ENCODE peak calls at places on chromosomes 4 and X, in nine cellular contexts. Z, B, P, H, Y, M, X, N and K are unnamed samples. For H3K4me1, the result is how much of the 10 kb centered on the place peaks cover.

GRCh38 chrX:151397741-151398070 is 700 bp downstream of the VMA21 start:
- DNase-seq in Y (no peak), X (no peak), P (no peak), M (no peak), N (no peak), Z (no peak), B (no peak), H (no peak), K (no peak)

GRCh38 chrX:3403748-3404147 is 57.3 kb upstream of the MXRA5 start:
- DNase-seq in H (no peak), B (no peak), Y (no peak), X (no peak), P (no peak), M (no peak), Z (no peak), N (no peak), K (no peak)

GRCh38 chr4:128879971-128880370 is 70.5 kb downstream of the JADE1 start:
- DNase-seq in H (no peak), P (no peak), B (no peak), N (no peak), M (no peak), Z (no peak), X (no peak), Y (no peak), K (no peak)

GRCh38 chr4:10737335-10737734 is 52.8 kb upstream of the CLNK start:
- DNase-seq in H (no peak), X (no peak), M (no peak), Y (no peak), P (no peak), Z (peak), B (no peak), N (no peak), K (no peak)

GRCh38 chrX:39416547-39417262 is 615.4 kb downstream of the MID1IP1 start:
- DNase-seq in H (no peak), P (no peak), Y (no peak), X (no peak), M (no peak), B (no peak), Z (no peak), N (no peak), K (no peak)

GRCh38 chr4:136369073-136369472 is 1163.2 kb downstream of the PCDH18 start:
- DNase-seq in Z (no peak), H (no peak), N (no peak), Y (no peak), X (no peak), P (no peak), B (no peak), M (no peak), K (no peak)

GRCh38 chrX:38929966-38930421 is 128.7 kb downstream of the MID1IP1 start:
- DNase-seq in X (no peak), M (no peak), Z (no peak), Y (peak), H (no peak), N (no peak), B (no peak), P (no peak), K (peak)

GRCh38 chrX:53544936-53545335 is 110.8 kb upstream of the HSD17B10 start:
- DNase-seq in N (no peak), Y (no peak), P (no peak), M (no peak), Z (no peak), H (no peak), X (no peak), B (no peak), K (no peak)

GRCh38 chr4:165458451-165458850 is 79.6 kb downstream of the CPE start:
- DNase-seq in Y (no peak), P (no peak), H (no peak), X (no peak), Z (no peak), B (no peak), N (no peak), M (no peak), K (no peak)

GRCh38 chr4:28287837-28288236 is 1427.2 kb downstream of the STIM2 start:
- DNase-seq in P (no peak), X (no peak), H (no peak), Z (no peak), Y (peak), M (no peak), B (no peak), N (no peak), K (no peak)

GRCh38 chrX:71666240-71667223 is 814 bp upstream of the LOC101059915 start:
- DNase-seq in B (no peak), M (no peak), H (no peak), Z (no peak), Y (no peak), N (no peak), P (no peak), X (no peak), K (no peak)

GRCh38 chr4:2251795-2252529 is 9.9 kb downstream of the MXD4 start:
- DNase-seq in M (no peak), N (no peak), H (no peak), Y (peak), Z (no peak), B (no peak), P (no peak), X (no peak), K (no peak)

GRCh38 chrX:48468247-48468671 is 1.8 kb downstream of the SLC38A5 start:
- DNase-seq in B (no peak), P (peak), M (no peak), X (no peak), Z (no peak), H (no peak), N (no peak), Y (peak), K (no peak)

GRCh38 chrX:43707812-43708548 is 51.9 kb downstream of the MAOA start:
- DNase-seq in N (no peak), X (no peak), H (peak), P (peak), M (peak), B (peak), Y (peak), Z (peak), K (peak)

GRCh38 chrX:136546369-136546768 is 14.4 kb downstream of the VGLL1 start:
- DNase-seq in M (no peak), B (no peak), Y (no peak), Z (no peak), X (no peak), H (no peak), N (no peak), P (no peak), K (no peak)

GRCh38 chr4:6991771-6992557 is 51.2 kb upstream of the TADA2B start:
- DNase-seq in H (no peak), Y (peak), N (no peak), Z (peak), X (no peak), B (peak), P (no peak), M (peak), K (no peak)

GRCh38 chr4:68346461-68346860 is 3.4 kb downstream of the YTHDC1 start:
- DNase-seq in B (no peak), H (no peak), P (no peak), N (no peak), Z (no peak), Y (no peak), X (no peak), M (no peak), K (no peak)

GRCh38 chr4:173448103-173448502 is 49.2 kb upstream of the SCRG1 start:
- DNase-seq in P (peak), N (no peak), M (no peak), B (no peak), H (no peak), Z (peak), Y (peak), X (no peak), K (no peak)

GRCh38 chr4:106864231-106864630 is 171.9 kb downstream of the DKK2 start:
- DNase-seq in M (no peak), X (no peak), N (no peak), H (no peak), P (no peak), Y (no peak), B (no peak), Z (no peak), K (no peak)

GRCh38 chr4:38092701-38093100 is 132.5 kb downstream of the PTTG2 start:
- DNase-seq in P (no peak), Z (no peak), Y (no peak), N (no peak), M (no peak), H (no peak), X (no peak), B (no peak), K (no peak)

GRCh38 chrX:48531359-48531954 is 8.1 kb upstream of the TBC1D25 start:
- DNase-seq in Y (no peak), X (no peak), B (no peak), M (no peak), N (no peak), Z (peak), P (no peak), H (no peak), K (peak)

GRCh38 chr4:41024556-41025491 is 189.5 kb downstream of the APBB2 start:
- DNase-seq in X (peak), H (no peak), M (no peak), Y (no peak), B (no peak), Z (no peak), P (no peak), N (no peak), K (no peak)

GRCh38 chrX:112368371-112368770 is 285.8 kb upstream of the TRPC5 start:
- DNase-seq in H (no peak), Z (peak), Y (no peak), N (no peak), M (no peak), P (no peak), X (no peak), B (no peak), K (no peak)

GRCh38 chr4:145786261-145786660 is 106.3 kb downstream of the C4orf51 start:
- DNase-seq in B (no peak), X (no peak), Z (no peak), Y (no peak), N (no peak), H (no peak), P (no peak), M (no peak), K (no peak)

GRCh38 chr4:151195801-151196200 is 81.2 kb upstream of the PRSS48 start:
- DNase-seq in X (no peak), Y (no peak), M (no peak), N (no peak), H (no peak), B (no peak), Z (no peak), P (no peak), K (no peak)

GRCh38 chrX:8813036-8813435 is 11.9 kb upstream of the FAM9A start:
- DNase-seq in Y (no peak), B (no peak), Z (no peak), P (no peak), M (no peak), N (no peak), X (no peak), H (no peak), K (no peak)

GRCh38 chr4:15912236-15912635 is 26.3 kb downstream of the FGFBP1 start:
- DNase-seq in X (no peak), B (no peak), M (no peak), Z (no peak), Y (no peak), N (no peak), P (no peak), H (no peak), K (no peak)

GRCh38 chrX:4253092-4253491 is 539.6 kb upstream of the PRKX start:
- DNase-seq in X (no peak), Z (no peak), P (no peak), H (no peak), M (no peak), B (no peak), N (no peak), Y (no peak), K (no peak)

GRCh38 chr4:141501395-141501794 is 135.0 kb upstream of the IL15 start:
- DNase-seq in Z (no peak), B (no peak), Y (no peak), X (no peak), H (no peak), P (no peak), N (no peak), M (no peak), K (no peak)

GRCh38 chr4:168531305-168531704 is 34.5 kb downstream of the PALLD start:
- DNase-seq in H (no peak), N (no peak), P (no peak), B (no peak), Z (no peak), Y (no peak), M (no peak), X (peak), K (no peak)

GRCh38 chr4:997375-998071 is 4.3 kb upstream of the SLC26A1 start:
- DNase-seq in H (no peak), Y (no peak), M (no peak), X (no peak), Z (peak), B (no peak), N (no peak), P (no peak), K (no peak)

GRCh38 chr4:19580090-19580489 is 671.6 kb upstream of the SLIT2 start:
- DNase-seq in M (no peak), X (no peak), N (no peak), B (no peak), H (no peak), Z (no peak), P (no peak), Y (no peak), K (no peak)

GRCh38 chr4:150302553-150302952 is 224.3 kb downstream of the DCLK2 start:
- DNase-seq in M (no peak), B (no peak), N (no peak), P (no peak), Y (peak), Z (peak), H (no peak), X (peak), K (no peak)

GRCh38 chr4:78293348-78293747 is 236.2 kb downstream of the FRAS1 start:
- DNase-seq in H (no peak), M (no peak), Z (no peak), P (no peak), N (no peak), Y (no peak), B (no peak), X (no peak), K (no peak)

GRCh38 chr4:153651961-153652784 is 31.9 kb upstream of the TLR2 start:
- DNase-seq in P (no peak), Z (peak), N (no peak), Y (peak), X (no peak), M (no peak), B (no peak), H (no peak), K (no peak)

GRCh38 chr4:88442636-88443260 is 14.2 kb upstream of the HERC5 start:
- DNase-seq in Y (no peak), P (no peak), M (no peak), Z (no peak), N (no peak), B (no peak), H (no peak), X (no peak), K (no peak)

GRCh38 chr4:23458061-23458460 is 431.8 kb downstream of the PPARGC1A start:
- DNase-seq in P (no peak), H (no peak), M (no peak), X (no peak), Z (no peak), B (no peak), N (no peak), Y (no peak), K (no peak)

GRCh38 chr4:27046851-27047250 is 186.2 kb downstream of the STIM2 start:
- DNase-seq in H (no peak), N (no peak), B (no peak), M (no peak), Y (no peak), P (no peak), X (no peak), Z (no peak), K (no peak)

GRCh38 chr4:64617813-64618212 is 208.6 kb upstream of the TECRL start:
- DNase-seq in M (no peak), B (no peak), X (no peak), H (no peak), P (no peak), Z (no peak), N (no peak), Y (no peak), K (no peak)

DNA sequence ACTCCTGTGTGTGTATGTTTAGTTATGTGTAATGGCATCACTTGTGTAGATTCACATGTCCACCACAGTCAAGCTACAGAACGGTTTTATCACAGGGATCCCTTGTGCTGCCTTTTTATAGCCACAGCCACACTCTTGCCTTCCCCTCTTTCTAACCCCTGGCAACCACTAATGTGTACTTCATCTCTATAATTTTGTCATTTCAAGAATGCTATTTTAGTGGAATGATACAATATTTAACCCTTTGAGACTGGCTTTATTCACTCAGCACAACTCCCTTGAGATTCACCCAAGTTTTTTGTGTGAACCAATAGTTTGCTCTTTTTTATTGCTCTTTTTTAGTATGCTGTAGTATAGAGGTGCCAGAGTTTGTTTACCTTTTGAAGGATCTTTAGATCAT is 112.1 kb downstream of the CDKL5 start:
- DNase-seq in H (no peak), Z (no peak), Y (no peak), P (no peak), M (no peak), B (no peak), X (no peak), N (peak), K (no peak)
- TF ChIP-seq POLR2A in H (no peak), Z (no peak), Y (no peak), P (no peak), M (no peak), B (no peak), X (no peak), N (no peak), K (no peak)

GRCh38 chrX:31058284-31058683 is 13.6 kb downstream of the FTHL17 start:
- DNase-seq in Y (no peak), N (no peak), Z (no peak), P (no peak), M (no peak), X (no peak), B (no peak), H (no peak), K (no peak)
- H3K27ac ChIP-seq in Y (no peak), N (no peak), Z (no peak), P (no peak), M (no peak), X (no peak), B (no peak), H (no peak), K (no peak)

GRCh38 chrX:41025926-41026325 is 59.3 kb upstream of the USP9X start:
- DNase-seq in B (no peak), X (no peak), Z (no peak), H (no peak), N (no peak), Y (no peak), P (no peak), M (no peak), K (no peak)

GRCh38 chrX:41024755-41025154 is 60.5 kb upstream of the USP9X start:
- DNase-seq in N (no peak), M (no peak), B (no peak), Y (no peak), P (no peak), Z (no peak), H (no peak), X (no peak), K (no peak)

GRCh38 chrX:41026326-41027136 is 58.7 kb upstream of the USP9X start:
- DNase-seq in N (no peak), B (no peak), X (no peak), Z (no peak), H (no peak), Y (no peak), P (no peak), M (no peak), K (no peak)

GRCh38 chrX:41029332-41029731 is 55.9 kb upstream of the USP9X start:
- DNase-seq in B (no peak), M (no peak), N (no peak), Y (no peak), P (no peak), H (peak), Z (no peak), X (no peak), K (no peak)

GRCh38 chrX:41027388-41027787 is 57.9 kb upstream of the USP9X start:
- DNase-seq in P (no peak), N (no peak), B (no peak), M (no peak), H (no peak), Y (no peak), X (no peak), Z (no peak), K (no peak)
- H3K4me1 ChIP-seq in P (under half), N (under half), B (under half), M (under half), H (under half), Y (under half), X (under half), Z (under half), K (under half)

GRCh38 chr4:53103489-53103888 is 241.4 kb downstream of the RASL11B start:
- DNase-seq in Y (no peak), B (no peak), N (no peak), M (no peak), Z (no peak), P (no peak), X (no peak), H (no peak), K (no peak)
- TF ChIP-seq POLR2A in Y (no peak), B (no peak), N (no peak), M (no peak), Z (no peak), P (no peak), X (no peak), H (no peak), K (no peak)

GRCh38 chrX:51931761-51932160 is 38.3 kb downstream of the MAGED1 start:
- DNase-seq in X (no peak), M (no peak), B (no peak), N (no peak), H (no peak), P (no peak), Y (peak), Z (no peak), K (no peak)
- H3K27ac ChIP-seq in X (no peak), M (no peak), B (no peak), N (no peak), H (no peak), P (no peak), Y (no peak), Z (no peak), K (no peak)

DNA sequence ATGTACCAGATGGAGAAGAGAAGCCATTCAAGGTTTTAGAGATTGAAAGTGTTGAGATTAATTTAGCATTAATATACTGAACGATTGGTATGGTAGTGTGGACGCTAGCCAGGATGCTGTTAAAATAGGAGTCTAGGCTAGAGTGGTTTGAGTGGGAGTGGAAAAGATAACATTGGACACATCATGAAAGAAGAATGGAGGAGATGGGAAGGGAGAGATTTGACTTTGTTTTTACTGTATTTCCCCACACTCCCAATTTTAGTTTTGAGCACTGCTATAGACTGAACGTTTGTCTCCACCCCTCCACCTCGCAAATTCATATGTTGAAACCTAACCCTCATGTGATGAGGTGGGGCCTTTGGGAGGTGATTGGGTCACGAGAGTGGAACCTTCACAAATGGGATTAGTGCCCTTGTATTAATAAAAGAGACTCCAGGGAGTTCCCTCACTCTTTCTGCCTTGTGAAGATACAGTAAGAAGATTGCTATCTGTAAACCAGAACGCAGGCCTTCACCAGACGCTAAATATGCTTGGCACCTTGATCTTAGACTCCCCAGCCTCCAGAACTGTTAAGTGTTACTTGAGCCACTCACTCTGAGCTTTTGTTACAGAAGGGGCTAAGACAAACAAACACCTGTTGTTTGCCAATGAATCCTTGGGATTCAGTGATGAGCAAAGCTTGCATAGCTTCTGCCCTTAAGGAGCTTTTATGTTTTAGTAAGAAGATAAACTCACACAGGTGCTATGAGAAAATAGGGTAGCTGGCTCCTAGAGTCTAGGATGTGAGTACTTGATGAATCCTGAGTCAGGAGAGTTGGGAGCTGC is 25.8 kb downstream of the USP9X start:
- DNase-seq in B (no peak), N (no peak), H (no peak), Z (no peak), Y (no peak), P (no peak), M (no peak), X (no peak), K (no peak)
- H3K4me1 ChIP-seq in B (under half), N (under half), H (under half), Z (under half), Y (half or more), P (under half), M (under half), X (under half), K (half or more)